ENCODE peak calls at places on chromosomes 12 and 14, in nine cellular contexts. One of them, this sample, is unnamed.

GRCh38 chr14:70048313-70048654 is 140.5 kb downstream of the SLC8A3 start:
- DNase-seq in bronchial epithelial cell: no peak
- DNase-seq in astrocyte of the spinal cord: no peak
- DNase-seq in ovary: no peak
- DNase-seq in sigmoid colon: no peak
- DNase-seq in breast epithelium: no peak
- DNase-seq in endothelial cell of umbilical vein: no peak
- DNase-seq in kidney: no peak
- DNase-seq in fibroblast of lung: no peak
- DNase-seq in this sample: no peak

GRCh38 chr12:57522019-57522886 is at the start of gene MBD6:
- DNase-seq in bronchial epithelial cell: peak
- DNase-seq in astrocyte of the spinal cord: peak
- DNase-seq in ovary: peak
- DNase-seq in sigmoid colon: peak
- DNase-seq in breast epithelium: peak
- DNase-seq in endothelial cell of umbilical vein: peak
- DNase-seq in kidney: peak
- DNase-seq in fibroblast of lung: peak
- DNase-seq in this sample: peak

GRCh38 chr14:21071225-21072041 is 1.3 kb downstream of the ARHGEF40 start:
- DNase-seq in bronchial epithelial cell: peak
- DNase-seq in astrocyte of the spinal cord: peak
- DNase-seq in ovary: peak
- DNase-seq in sigmoid colon: peak
- DNase-seq in breast epithelium: peak
- DNase-seq in endothelial cell of umbilical vein: peak
- DNase-seq in kidney: peak
- DNase-seq in fibroblast of lung: peak
- DNase-seq in this sample: peak

GRCh38 chr14:89252887-89253532 is 164.0 kb downstream of the FOXN3 start:
- DNase-seq in bronchial epithelial cell: peak
- DNase-seq in astrocyte of the spinal cord: no peak
- DNase-seq in ovary: no peak
- DNase-seq in sigmoid colon: no peak
- DNase-seq in breast epithelium: no peak
- DNase-seq in endothelial cell of umbilical vein: no peak
- DNase-seq in kidney: no peak
- DNase-seq in fibroblast of lung: peak
- DNase-seq in this sample: no peak

GRCh38 chr12:8544295-8544694 is 3.6 kb upstream of the CLEC4E start:
- DNase-seq in bronchial epithelial cell: peak
- DNase-seq in astrocyte of the spinal cord: peak
- DNase-seq in ovary: peak
- DNase-seq in sigmoid colon: no peak
- DNase-seq in breast epithelium: no peak
- DNase-seq in endothelial cell of umbilical vein: peak
- DNase-seq in kidney: no peak
- DNase-seq in fibroblast of lung: peak
- DNase-seq in this sample: peak

GRCh38 chr12:81263072-81263471 is 185.2 kb downstream of the ACSS3 start:
- DNase-seq in bronchial epithelial cell: no peak
- DNase-seq in astrocyte of the spinal cord: no peak
- DNase-seq in ovary: no peak
- DNase-seq in sigmoid colon: no peak
- DNase-seq in breast epithelium: no peak
- DNase-seq in endothelial cell of umbilical vein: no peak
- DNase-seq in kidney: no peak
- DNase-seq in fibroblast of lung: no peak
- DNase-seq in this sample: no peak

GRCh38 chr14:104724981-104725771 is 1.1 kb downstream of the ADSS1 start:
- DNase-seq in bronchial epithelial cell: no peak
- DNase-seq in astrocyte of the spinal cord: peak
- DNase-seq in ovary: no peak
- DNase-seq in sigmoid colon: no peak
- DNase-seq in breast epithelium: no peak
- DNase-seq in endothelial cell of umbilical vein: no peak
- DNase-seq in kidney: no peak
- DNase-seq in fibroblast of lung: peak
- DNase-seq in this sample: peak

GRCh38 chr12:49693931-49694439 is 13.2 kb downstream of the FMNL3 start:
- DNase-seq in bronchial epithelial cell: no peak
- DNase-seq in astrocyte of the spinal cord: peak
- DNase-seq in ovary: no peak
- DNase-seq in sigmoid colon: peak
- DNase-seq in breast epithelium: no peak
- DNase-seq in endothelial cell of umbilical vein: no peak
- DNase-seq in kidney: no peak
- DNase-seq in fibroblast of lung: peak
- DNase-seq in this sample: no peak

GRCh38 chr12:75738486-75738885 is 227.1 kb upstream of the KRR1 start:
- DNase-seq in bronchial epithelial cell: no peak
- DNase-seq in astrocyte of the spinal cord: no peak
- DNase-seq in ovary: no peak
- DNase-seq in sigmoid colon: no peak
- DNase-seq in breast epithelium: no peak
- DNase-seq in endothelial cell of umbilical vein: no peak
- DNase-seq in kidney: no peak
- DNase-seq in fibroblast of lung: no peak
- DNase-seq in this sample: peak

GRCh38 chr12:15114501-15114900 is 106.7 kb downstream of the RERG start:
- DNase-seq in bronchial epithelial cell: no peak
- DNase-seq in astrocyte of the spinal cord: no peak
- DNase-seq in ovary: no peak
- DNase-seq in sigmoid colon: no peak
- DNase-seq in breast epithelium: no peak
- DNase-seq in endothelial cell of umbilical vein: no peak
- DNase-seq in kidney: no peak
- DNase-seq in fibroblast of lung: no peak
- DNase-seq in this sample: no peak

GRCh38 chr12:3624273-3624672 is 128.6 kb downstream of the CRACR2A start:
- DNase-seq in bronchial epithelial cell: no peak
- DNase-seq in astrocyte of the spinal cord: no peak
- DNase-seq in ovary: no peak
- DNase-seq in sigmoid colon: no peak
- DNase-seq in breast epithelium: no peak
- DNase-seq in endothelial cell of umbilical vein: no peak
- DNase-seq in kidney: no peak
- DNase-seq in fibroblast of lung: no peak
- DNase-seq in this sample: no peak

GRCh38 chr14:96904201-96904600 is 107.0 kb downstream of the VRK1 start:
- DNase-seq in bronchial epithelial cell: peak
- DNase-seq in astrocyte of the spinal cord: peak
- DNase-seq in ovary: no peak
- DNase-seq in sigmoid colon: no peak
- DNase-seq in breast epithelium: no peak
- DNase-seq in endothelial cell of umbilical vein: no peak
- DNase-seq in kidney: no peak
- DNase-seq in fibroblast of lung: peak
- DNase-seq in this sample: no peak

GRCh38 chr14:45135181-45135580 is 549 bp upstream of the FANCM start:
- DNase-seq in bronchial epithelial cell: peak
- DNase-seq in astrocyte of the spinal cord: peak
- DNase-seq in ovary: no peak
- DNase-seq in sigmoid colon: no peak
- DNase-seq in breast epithelium: no peak
- DNase-seq in endothelial cell of umbilical vein: no peak
- DNase-seq in kidney: no peak
- DNase-seq in fibroblast of lung: peak
- DNase-seq in this sample: no peak

GRCh38 chr14:96747006-96747405 is 50.2 kb upstream of the VRK1 start:
- DNase-seq in bronchial epithelial cell: no peak
- DNase-seq in astrocyte of the spinal cord: no peak
- DNase-seq in ovary: no peak
- DNase-seq in sigmoid colon: peak
- DNase-seq in breast epithelium: peak
- DNase-seq in endothelial cell of umbilical vein: no peak
- DNase-seq in kidney: no peak
- DNase-seq in fibroblast of lung: no peak
- DNase-seq in this sample: no peak

GRCh38 chr12:126384029-126384564 is 1318.9 kb downstream of the AACS start:
- DNase-seq in bronchial epithelial cell: no peak
- DNase-seq in astrocyte of the spinal cord: no peak
- DNase-seq in ovary: no peak
- DNase-seq in sigmoid colon: no peak
- DNase-seq in breast epithelium: no peak
- DNase-seq in endothelial cell of umbilical vein: no peak
- DNase-seq in kidney: no peak
- DNase-seq in fibroblast of lung: no peak
- DNase-seq in this sample: no peak

GRCh38 chr14:73492661-73493060 is 1.9 kb downstream of the RIOX1 start:
- DNase-seq in bronchial epithelial cell: no peak
- DNase-seq in astrocyte of the spinal cord: no peak
- DNase-seq in ovary: no peak
- DNase-seq in sigmoid colon: peak
- DNase-seq in breast epithelium: no peak
- DNase-seq in endothelial cell of umbilical vein: no peak
- DNase-seq in kidney: no peak
- DNase-seq in fibroblast of lung: no peak
- DNase-seq in this sample: no peak

GRCh38 chr12:102911320-102911719 is 5.7 kb downstream of the PAH start:
- DNase-seq in bronchial epithelial cell: no peak
- DNase-seq in astrocyte of the spinal cord: no peak
- DNase-seq in ovary: no peak
- DNase-seq in sigmoid colon: no peak
- DNase-seq in breast epithelium: no peak
- DNase-seq in endothelial cell of umbilical vein: no peak
- DNase-seq in kidney: no peak
- DNase-seq in fibroblast of lung: no peak
- DNase-seq in this sample: no peak

GRCh38 chr14:103516426-103517171 is 6.0 kb downstream of the CKB start:
- DNase-seq in bronchial epithelial cell: no peak
- DNase-seq in astrocyte of the spinal cord: no peak
- DNase-seq in ovary: no peak
- DNase-seq in sigmoid colon: peak
- DNase-seq in breast epithelium: peak
- DNase-seq in endothelial cell of umbilical vein: no peak
- DNase-seq in kidney: peak
- DNase-seq in fibroblast of lung: no peak
- DNase-seq in this sample: no peak

GRCh38 chr14:104481323-104481722 is 98.2 kb upstream of the C14orf180 start:
- DNase-seq in bronchial epithelial cell: no peak
- DNase-seq in astrocyte of the spinal cord: no peak
- DNase-seq in ovary: no peak
- DNase-seq in sigmoid colon: no peak
- DNase-seq in breast epithelium: no peak
- DNase-seq in endothelial cell of umbilical vein: no peak
- DNase-seq in kidney: no peak
- DNase-seq in fibroblast of lung: no peak
- DNase-seq in this sample: no peak

GRCh38 chr12:52865090-52865944 is 16.5 kb upstream of the KRT78 start:
- DNase-seq in bronchial epithelial cell: peak
- DNase-seq in astrocyte of the spinal cord: peak
- DNase-seq in ovary: no peak
- DNase-seq in sigmoid colon: no peak
- DNase-seq in breast epithelium: peak
- DNase-seq in endothelial cell of umbilical vein: peak
- DNase-seq in kidney: peak
- DNase-seq in fibroblast of lung: peak
- DNase-seq in this sample: peak

GRCh38 chr14:103068351-103069073 is 11.2 kb upstream of the CDC42BPB start:
- DNase-seq in bronchial epithelial cell: no peak
- DNase-seq in astrocyte of the spinal cord: no peak
- DNase-seq in ovary: no peak
- DNase-seq in sigmoid colon: peak
- DNase-seq in breast epithelium: no peak
- DNase-seq in endothelial cell of umbilical vein: no peak
- DNase-seq in kidney: peak
- DNase-seq in fibroblast of lung: no peak
- DNase-seq in this sample: no peak

GRCh38 chr12:59403259-59403932 is 192.4 kb upstream of the SLC16A7 start:
- DNase-seq in bronchial epithelial cell: peak
- DNase-seq in astrocyte of the spinal cord: peak
- DNase-seq in ovary: no peak
- DNase-seq in sigmoid colon: no peak
- DNase-seq in breast epithelium: no peak
- DNase-seq in endothelial cell of umbilical vein: peak
- DNase-seq in kidney: no peak
- DNase-seq in fibroblast of lung: peak
- DNase-seq in this sample: peak

GRCh38 chr14:89221109-89221508 is 195.9 kb downstream of the FOXN3 start:
- DNase-seq in bronchial epithelial cell: peak
- DNase-seq in astrocyte of the spinal cord: peak
- DNase-seq in ovary: no peak
- DNase-seq in sigmoid colon: no peak
- DNase-seq in breast epithelium: no peak
- DNase-seq in endothelial cell of umbilical vein: peak
- DNase-seq in kidney: no peak
- DNase-seq in fibroblast of lung: peak
- DNase-seq in this sample: peak

GRCh38 chr12:46702581-46703344 is 123.0 kb downstream of the SLC38A4 start:
- DNase-seq in bronchial epithelial cell: peak
- DNase-seq in astrocyte of the spinal cord: no peak
- DNase-seq in ovary: no peak
- DNase-seq in sigmoid colon: no peak
- DNase-seq in breast epithelium: no peak
- DNase-seq in endothelial cell of umbilical vein: no peak
- DNase-seq in kidney: no peak
- DNase-seq in fibroblast of lung: peak
- DNase-seq in this sample: peak
- H3K4me3 ChIP-seq in bronchial epithelial cell: no peak
- H3K4me3 ChIP-seq in astrocyte of the spinal cord: no peak
- H3K4me3 ChIP-seq in ovary: no peak
- H3K4me3 ChIP-seq in sigmoid colon: no peak
- H3K4me3 ChIP-seq in breast epithelium: no peak
- H3K4me3 ChIP-seq in endothelial cell of umbilical vein: no peak
- H3K4me3 ChIP-seq in kidney: no peak
- H3K4me3 ChIP-seq in fibroblast of lung: no peak
- H3K4me3 ChIP-seq in this sample: no peak

GRCh38 chr12:69066420-69067373 is 133.7 kb upstream of the CPM start:
- DNase-seq in bronchial epithelial cell: no peak
- DNase-seq in astrocyte of the spinal cord: no peak
- DNase-seq in ovary: no peak
- DNase-seq in sigmoid colon: no peak
- DNase-seq in breast epithelium: no peak
- DNase-seq in endothelial cell of umbilical vein: no peak
- DNase-seq in kidney: no peak
- DNase-seq in fibroblast of lung: no peak
- DNase-seq in this sample: no peak
- TF ChIP-seq CTCF in bronchial epithelial cell: no peak
- TF ChIP-seq CTCF in astrocyte of the spinal cord: no peak
- TF ChIP-seq CTCF in ovary: no peak
- TF ChIP-seq CTCF in sigmoid colon: no peak
- TF ChIP-seq CTCF in breast epithelium: no peak
- TF ChIP-seq CTCF in endothelial cell of umbilical vein: no peak
- TF ChIP-seq CTCF in kidney: peak
- TF ChIP-seq CTCF in fibroblast of lung: no peak
- TF ChIP-seq CTCF in this sample: no peak

GRCh38 chr12:116153096-116153495 is 124.4 kb downstream of the MED13L start:
- DNase-seq in bronchial epithelial cell: peak
- DNase-seq in astrocyte of the spinal cord: no peak
- DNase-seq in ovary: no peak
- DNase-seq in sigmoid colon: no peak
- DNase-seq in breast epithelium: no peak
- DNase-seq in endothelial cell of umbilical vein: no peak
- DNase-seq in kidney: no peak
- DNase-seq in fibroblast of lung: no peak
- DNase-seq in this sample: no peak
- H3K4me3 ChIP-seq in bronchial epithelial cell: no peak
- H3K4me3 ChIP-seq in astrocyte of the spinal cord: no peak
- H3K4me3 ChIP-seq in ovary: no peak
- H3K4me3 ChIP-seq in sigmoid colon: no peak
- H3K4me3 ChIP-seq in breast epithelium: no peak
- H3K4me3 ChIP-seq in endothelial cell of umbilical vein: no peak
- H3K4me3 ChIP-seq in kidney: no peak
- H3K4me3 ChIP-seq in fibroblast of lung: no peak
- H3K4me3 ChIP-seq in this sample: no peak

GRCh38 chr12:84397279-84397678 is 515.3 kb downstream of the SLC6A15 start:
- DNase-seq in bronchial epithelial cell: peak
- DNase-seq in astrocyte of the spinal cord: peak
- DNase-seq in ovary: no peak
- DNase-seq in sigmoid colon: no peak
- DNase-seq in breast epithelium: no peak
- DNase-seq in endothelial cell of umbilical vein: peak
- DNase-seq in kidney: no peak
- DNase-seq in fibroblast of lung: peak
- DNase-seq in this sample: peak
- TF ChIP-seq CTCF in bronchial epithelial cell: no peak
- TF ChIP-seq CTCF in astrocyte of the spinal cord: no peak
- TF ChIP-seq CTCF in ovary: no peak
- TF ChIP-seq CTCF in sigmoid colon: no peak
- TF ChIP-seq CTCF in breast epithelium: no peak
- TF ChIP-seq CTCF in endothelial cell of umbilical vein: no peak
- TF ChIP-seq CTCF in kidney: no peak
- TF ChIP-seq CTCF in fibroblast of lung: peak
- TF ChIP-seq CTCF in this sample: no peak